ENCODE peak calls at places on chromosomes 7 and 10, in four cellular contexts. R is suprapubic skin, C is dorsolateral prefrontal cortex, Q is A673. B is an unnamed sample.

GRCh38 chr7:115476666-115477065 is 553.9 kb downstream of the TFEC start:
- DNase-seq in R (no peak), C (no peak), Q (no peak), B (no peak)

GRCh38 chr10:5641501-5641900 is 24.9 kb downstream of the ASB13 start:
- DNase-seq in R (no peak), C (no peak), Q (no peak), B (no peak)

GRCh38 chr7:1455241-1455939 is 3.9 kb downstream of the MICALL2 start:
- DNase-seq in R (no peak), C (no peak), Q (no peak), B (no peak)

GRCh38 chr7:131945948-131946525 is 389.6 kb upstream of the PODXL start:
- DNase-seq in R (no peak), C (no peak), Q (no peak), B (no peak)

GRCh38 chr7:18162653-18163052 is 135.0 kb upstream of the PRPS1L1 start:
- DNase-seq in R (no peak), C (no peak), Q (no peak), B (no peak)

GRCh38 chr7:66556549-66557213 is 72.0 kb upstream of the KCTD7 start:
- DNase-seq in R (no peak), C (no peak), Q (no peak), B (no peak)

GRCh38 chr7:30848121-30848855 is 63.4 kb upstream of the AQP1 start:
- DNase-seq in R (no peak), C (no peak), Q (no peak), B (no peak)

GRCh38 chr7:158802535-158803199 is 26.6 kb downstream of the ESYT2 start:
- DNase-seq in R (no peak), C (no peak), Q (peak), B (no peak)

GRCh38 chr10:5510281-5511072 is 11.1 kb upstream of the CALML5 start:
- DNase-seq in R (peak), C (no peak), Q (no peak), B (no peak)

GRCh38 chr10:48880016-48880705 is 59.5 kb downstream of the LRRC18 start:
- DNase-seq in R (no peak), C (no peak), Q (no peak), B (no peak)

GRCh38 chr10:112126901-112127300 is 56.7 kb downstream of the GPAM start:
- DNase-seq in R (no peak), C (no peak), Q (no peak), B (no peak)

GRCh38 chr10:109698121-109698520 is 225.2 kb downstream of the XPNPEP1 start:
- DNase-seq in R (no peak), C (no peak), Q (no peak), B (no peak)

GRCh38 chr7:27202018-27202740 is 2.3 kb upstream of the HOXA13 start:
- DNase-seq in R (no peak), C (peak), Q (no peak), B (no peak)

GRCh38 chr10:43284341-43284910 is 17.6 kb upstream of the RASGEF1A start:
- DNase-seq in R (no peak), C (no peak), Q (no peak), B (no peak)

GRCh38 chr10:78002541-78003284 is 26.6 kb downstream of the POLR3A start:
- DNase-seq in R (no peak), C (no peak), Q (no peak), B (no peak)

GRCh38 chr10:78000956-78001472 is 28.3 kb downstream of the POLR3A start:
- DNase-seq in R (no peak), C (no peak), Q (no peak), B (no peak)

GRCh38 chr10:78007172-78007571 is 22.1 kb downstream of the POLR3A start:
- DNase-seq in R (no peak), C (no peak), Q (no peak), B (no peak)

GRCh38 chr10:78000206-78000605 is 29.1 kb downstream of the POLR3A start:
- DNase-seq in R (no peak), C (no peak), Q (no peak), B (no peak)

GRCh38 chr10:78004215-78005026 is 24.9 kb downstream of the POLR3A start:
- DNase-seq in R (no peak), C (no peak), Q (no peak), B (no peak)
- TF ChIP-seq CTCF in R (no peak), C (peak), Q (no peak), B (no peak)

DNA sequence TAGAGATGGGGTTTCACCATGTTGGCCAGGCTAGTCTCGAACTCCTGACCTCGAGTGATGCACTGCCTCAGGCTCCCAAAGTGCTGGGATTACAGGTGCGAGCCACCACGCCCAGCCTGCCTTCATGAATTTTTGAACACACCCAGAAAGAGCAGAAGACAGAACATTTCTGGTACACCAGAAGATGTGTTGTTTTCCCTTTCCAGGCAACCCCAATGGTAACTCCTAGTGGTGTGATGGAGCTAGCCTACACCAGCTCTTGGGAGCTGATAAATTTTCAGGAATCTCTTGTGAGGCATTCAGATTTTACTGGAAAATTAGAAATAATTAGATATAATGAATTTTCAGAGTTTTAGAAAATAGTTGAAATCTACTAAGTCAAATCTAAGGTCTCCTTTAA is 904 bp upstream of the CCDC7 start:
- DNase-seq in R (no peak), C (no peak), Q (no peak), B (no peak)
- TF ChIP-seq CTCF in R (no peak), C (no peak), Q (no peak), B (no peak)

GRCh38 chr10:127354992-127355391 is 158.6 kb upstream of the INSYN2A start:
- DNase-seq in R (no peak), C (no peak), Q (no peak), B (no peak)
- TF ChIP-seq CTCF in R (no peak), C (no peak), Q (peak), B (no peak)

GRCh38 chr7:143408247-143408685 is 390 bp downstream of the EPHA1 start:
- DNase-seq in R (no peak), C (no peak), Q (no peak), B (no peak)

GRCh38 chr7:143410523-143411004 is 1.9 kb upstream of the EPHA1 start:
- DNase-seq in R (peak), C (no peak), Q (no peak), B (no peak)

GRCh38 chr7:143407296-143408246 is 1.1 kb downstream of the EPHA1 start:
- DNase-seq in R (peak), C (no peak), Q (no peak), B (no peak)

GRCh38 chr7:143405671-143406352 is 2.8 kb downstream of the EPHA1 start:
- DNase-seq in R (no peak), C (no peak), Q (peak), B (no peak)

DNA sequence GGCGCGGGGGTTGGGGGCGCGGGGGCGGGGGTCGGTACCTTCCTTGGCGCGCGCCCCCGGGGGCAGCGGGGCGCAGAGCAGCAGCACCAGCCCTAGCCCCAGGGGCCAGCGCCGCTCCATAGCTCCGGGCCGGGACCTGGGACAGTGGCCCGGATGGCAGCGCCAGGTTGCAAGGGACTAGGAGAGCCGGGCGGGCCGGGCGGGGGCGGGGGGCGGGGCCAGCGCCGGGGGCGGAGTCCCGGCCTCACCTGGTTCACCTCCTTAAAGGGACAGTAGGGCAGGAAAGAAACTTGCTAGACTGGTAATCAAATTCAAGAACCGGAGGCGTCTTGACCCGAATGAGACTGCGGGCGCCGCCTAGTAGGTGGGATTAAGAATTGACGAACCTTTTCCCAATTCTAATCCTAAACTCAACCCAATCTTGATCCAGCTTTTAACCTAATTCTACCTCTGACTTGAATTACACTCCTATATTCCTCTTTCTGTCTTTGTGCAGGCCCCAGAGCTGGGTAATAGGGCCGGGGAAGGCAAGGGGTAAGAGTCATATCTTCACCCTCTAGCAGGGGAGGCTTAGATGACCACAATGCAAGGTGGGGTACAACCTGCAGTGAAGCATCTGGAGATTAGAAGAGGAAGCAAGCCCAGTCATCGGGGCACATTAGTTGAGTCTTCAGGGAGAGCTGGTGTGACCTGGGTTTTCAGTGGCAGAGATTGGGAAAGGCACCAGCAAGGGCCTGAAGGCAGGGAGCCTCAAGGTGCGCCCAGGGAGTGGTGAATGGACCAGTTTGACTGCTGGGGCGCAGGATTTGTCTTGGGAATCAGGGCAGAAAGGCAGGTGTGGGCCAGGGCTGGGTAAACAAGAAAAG is at the start of gene EPHA1:
- DNase-seq in R (no peak), C (no peak), Q (no peak), B (no peak)
- TF ChIP-seq CTCF in R (peak), C (peak), Q (peak), B (no peak)

GRCh38 chr7:157467496-157468212 is 130.8 kb downstream of the DNAJB6 start:
- DNase-seq in R (no peak), C (no peak), Q (no peak), B (no peak)
- TF ChIP-seq CTCF in R (no peak), C (no peak), Q (peak), B (no peak)

GRCh38 chr7:90579181-90579688 is 16.9 kb upstream of the CDK14 start:
- DNase-seq in R (no peak), C (no peak), Q (no peak), B (no peak)
- TF ChIP-seq CTCF in R (no peak), C (no peak), Q (no peak), B (no peak)

DNA sequence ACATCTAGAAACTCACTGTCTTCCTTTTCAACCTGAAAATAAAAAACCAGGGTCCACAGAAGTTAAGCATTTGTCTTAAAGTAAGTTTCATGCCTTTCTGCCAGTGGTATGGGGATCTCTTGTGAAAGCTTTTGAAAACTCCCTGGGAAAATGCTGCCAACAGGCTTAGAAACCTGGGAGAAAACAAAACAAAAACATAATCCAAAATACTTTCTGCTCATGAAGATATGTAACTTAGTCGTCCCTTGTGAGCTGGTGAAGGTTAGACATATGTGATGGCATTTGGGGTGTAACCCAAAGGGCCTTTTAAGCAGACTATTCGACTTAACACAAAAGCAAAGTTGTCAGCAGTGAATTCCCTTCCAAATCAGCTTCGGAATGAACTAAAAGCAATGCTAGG is 66.4 kb upstream of the ZNF438 start:
- DNase-seq in R (no peak), C (no peak), Q (no peak), B (no peak)
- TF ChIP-seq CTCF in R (no peak), C (no peak), Q (no peak), B (no peak)

DNA sequence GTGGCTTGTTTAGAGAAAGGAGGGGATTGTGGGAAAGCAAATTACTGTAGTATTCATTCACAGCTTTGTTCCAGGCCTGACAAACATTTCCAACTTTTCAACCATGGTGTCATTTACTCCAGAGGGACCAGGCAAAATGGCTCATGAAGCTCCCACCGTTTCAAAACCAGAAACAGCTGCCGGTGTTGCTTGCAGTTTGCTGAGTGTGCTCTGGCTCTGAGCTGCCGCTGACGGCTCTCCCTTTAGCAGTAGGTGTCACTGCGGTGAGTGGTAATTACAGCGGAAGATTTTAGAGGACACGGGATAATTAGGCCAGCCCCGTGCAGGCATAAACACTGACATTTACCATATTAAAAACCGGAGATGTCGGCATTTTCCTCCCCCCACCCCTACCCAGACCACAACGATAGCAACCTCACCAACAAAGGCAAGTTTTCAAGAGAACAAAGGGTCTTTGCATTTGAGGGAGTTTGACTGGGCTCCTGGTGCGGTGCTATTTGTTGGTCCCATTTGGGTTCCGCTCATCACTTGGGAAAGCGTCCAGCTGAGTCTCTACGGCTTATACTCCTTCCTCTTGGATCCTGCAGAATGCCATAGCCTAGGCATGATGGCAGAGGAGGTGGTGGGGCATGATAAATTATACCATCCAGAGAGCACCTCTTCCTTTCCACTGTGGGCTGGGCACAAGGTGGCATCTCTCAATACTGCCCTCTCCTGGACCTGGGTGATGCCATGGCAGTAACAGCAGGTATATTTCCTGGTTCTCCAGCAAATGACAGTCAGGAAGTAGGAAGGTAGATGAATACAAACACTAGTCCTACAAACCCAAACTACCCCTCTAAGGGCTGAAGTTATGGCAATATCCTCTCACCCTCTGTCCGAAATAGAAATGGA is 1005.2 kb downstream of the KCNMA1 start:
- DNase-seq in R (no peak), C (no peak), Q (no peak), B (no peak)
- TF ChIP-seq CTCF in R (peak), C (no peak), Q (peak), B (no peak)

DNA sequence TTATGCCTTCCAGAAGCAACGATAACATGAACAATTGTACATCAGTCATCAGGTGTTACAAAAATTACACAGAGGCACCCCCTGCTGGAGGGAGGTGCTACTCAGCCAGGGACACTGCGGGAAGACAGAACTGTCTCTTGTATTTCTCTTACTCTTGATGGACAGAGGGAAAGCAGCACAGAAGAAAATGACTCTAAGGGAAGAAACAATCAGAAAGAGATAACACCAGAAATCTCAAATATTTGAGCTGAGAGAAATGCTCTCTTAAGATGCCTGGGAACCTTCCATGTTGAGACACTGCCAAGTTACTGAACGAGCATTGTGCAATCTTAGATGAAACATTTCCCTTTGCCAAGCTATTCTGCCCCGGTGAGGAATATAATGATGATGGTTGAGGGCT is 227.6 kb upstream of the NPSR1 start:
- DNase-seq in R (no peak), C (no peak), Q (peak), B (no peak)
- TF ChIP-seq CTCF in R (no peak), C (peak), Q (peak), B (no peak)

DNA sequence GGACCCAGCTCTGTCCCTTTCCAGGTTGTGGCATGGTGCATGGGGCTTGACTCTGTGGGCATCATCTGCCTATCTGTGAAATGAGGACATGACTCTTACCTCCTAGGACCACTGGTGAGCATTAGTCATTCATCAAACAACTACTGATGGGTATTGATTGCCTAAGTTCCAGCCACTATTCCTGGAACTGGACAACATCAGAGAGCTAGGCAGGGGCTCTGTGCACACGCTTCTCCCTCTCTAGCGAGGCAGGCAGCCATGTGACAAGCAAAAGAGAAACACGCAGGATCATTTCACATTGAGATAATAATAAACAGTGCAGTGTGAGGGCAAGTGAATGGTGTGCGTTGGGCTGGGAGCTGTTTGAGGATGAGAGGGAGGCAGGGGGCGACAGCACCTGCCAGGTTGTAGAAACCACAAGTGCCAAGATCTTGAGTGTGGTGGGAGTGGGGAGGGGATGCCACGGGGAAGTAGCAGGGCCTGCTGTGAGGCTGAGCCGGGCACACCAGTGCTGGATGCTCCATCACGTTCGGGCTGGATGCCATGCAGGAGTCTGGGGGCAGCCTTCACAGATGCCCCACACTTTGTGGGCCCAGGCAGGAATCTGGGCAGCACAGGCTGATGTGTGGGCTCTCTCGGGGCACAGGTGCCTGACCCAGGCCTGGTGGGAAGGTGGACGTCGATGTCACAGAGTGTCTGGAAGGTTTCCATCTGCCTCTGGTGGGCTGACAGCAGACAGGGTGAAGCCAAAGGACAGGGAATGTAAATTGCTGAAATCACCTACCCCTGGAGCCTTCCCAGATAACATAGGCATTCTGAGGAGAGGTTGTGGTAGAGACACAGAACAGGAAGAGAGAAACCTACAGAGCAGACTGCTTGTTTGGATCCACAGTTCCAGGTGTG is 405.5 kb downstream of the RPS24 start:
- DNase-seq in R (no peak), C (no peak), Q (no peak), B (no peak)
- TF ChIP-seq CTCF in R (no peak), C (no peak), Q (no peak), B (no peak)

B was measured in omental fat pad.